ENCODE peak calls at places on chromosomes 2 and 18, in eight cellular contexts. J is psoas muscle, E is spleen, F is choroid plexus epithelial cell, L is tibial artery, Y is chondrocyte, W is HCT116, A is fibroblast of pulmonary artery. G is an unnamed sample.

GRCh38 chr18:50104421-50104820 is 90.5 kb downstream of the MYO5B start:
- DNase-seq in E (no peak), L (no peak), A (no peak), J (no peak), Y (no peak), W (no peak), F (no peak), G (no peak)

GRCh38 chr18:61154866-61155265 is 178.4 kb upstream of the CDH20 start:
- DNase-seq in W (no peak), E (no peak), Y (no peak), J (no peak), A (no peak), L (no peak), F (no peak), G (no peak)

GRCh38 chr18:30132959-30133358 is 909.6 kb downstream of the DSC3 start:
- DNase-seq in A (peak), E (no peak), J (no peak), Y (no peak), F (no peak), L (no peak), W (no peak), G (no peak)

GRCh38 chr2:204477358-204477950 is 67.8 kb upstream of the PARD3B start:
- DNase-seq in J (no peak), L (no peak), A (peak), Y (no peak), W (no peak), F (peak), E (no peak), G (no peak)

GRCh38 chr2:37268111-37268510 is 36.7 kb downstream of the NDUFAF7 start:
- DNase-seq in Y (no peak), J (no peak), L (no peak), E (no peak), F (no peak), W (no peak), A (no peak), G (no peak)

GRCh38 chr2:110116033-110116710 is 550 bp upstream of the MALL start:
- DNase-seq in W (peak), A (peak), F (peak), Y (no peak), J (no peak), E (no peak), L (peak), G (peak)

GRCh38 chr2:63614448-63614968 is 25.7 kb downstream of the MDH1 start:
- DNase-seq in L (no peak), E (no peak), W (peak), Y (no peak), F (peak), A (peak), J (no peak), G (no peak)

GRCh38 chr18:54877076-54877475 is 48.8 kb downstream of the RAB27B start:
- DNase-seq in F (peak), L (no peak), J (no peak), E (no peak), Y (no peak), A (no peak), W (no peak), G (no peak)

GRCh38 chr18:31977270-31977872 is 34.4 kb upstream of the TRAPPC8 start:
- DNase-seq in L (no peak), E (no peak), A (peak), F (peak), J (no peak), W (peak), Y (no peak), G (no peak)

GRCh38 chr2:226060228-226060627 is 660.7 kb downstream of the NYAP2 start:
- DNase-seq in Y (no peak), A (no peak), L (no peak), J (no peak), W (no peak), E (no peak), F (peak), G (no peak)

GRCh38 chr2:157052685-157053224 is 204.8 kb upstream of the GALNT5 start:
- DNase-seq in E (no peak), J (no peak), A (peak), Y (no peak), F (peak), W (peak), L (no peak), G (no peak)

GRCh38 chr2:39119732-39120520 is 925 bp downstream of the SOS1 start:
- DNase-seq in F (peak), A (peak), E (no peak), W (no peak), Y (no peak), J (peak), L (peak), G (peak)

GRCh38 chr2:77939370-77939769 is 417.2 kb upstream of the LRRTM4 start:
- DNase-seq in E (no peak), J (no peak), W (no peak), Y (no peak), L (no peak), A (no peak), F (no peak), G (no peak)

GRCh38 chr2:23238011-23238657 is 146.8 kb upstream of the KLHL29 start:
- DNase-seq in A (no peak), F (no peak), W (no peak), J (no peak), L (no peak), E (no peak), Y (no peak), G (no peak)

GRCh38 chr2:3470166-3470651 is 49.1 kb downstream of the ADI1 start:
- DNase-seq in F (peak), L (peak), A (peak), Y (peak), J (peak), E (peak), W (no peak), G (no peak)

GRCh38 chr2:113854970-113855740 is 34.7 kb upstream of the ACTR3 start:
- DNase-seq in Y (no peak), L (no peak), A (no peak), W (no peak), E (no peak), J (no peak), F (no peak), G (no peak)

GRCh38 chr2:55802067-55802466 is 108.4 kb upstream of the PNPT1 start:
- DNase-seq in F (no peak), Y (no peak), E (no peak), A (no peak), L (no peak), W (no peak), J (no peak), G (no peak)

GRCh38 chr2:64470921-64471320 is 17.0 kb downstream of the LGALSL start:
- DNase-seq in E (no peak), W (no peak), F (no peak), J (no peak), A (no peak), Y (no peak), L (no peak), G (no peak)

GRCh38 chr2:70891572-70892356 is 43.9 kb upstream of the ATP6V1B1 start:
- DNase-seq in Y (no peak), F (no peak), L (no peak), E (no peak), A (no peak), W (no peak), J (no peak), G (no peak)

GRCh38 chr2:59029058-59029457 is 787.9 kb upstream of the FANCL start:
- DNase-seq in A (no peak), Y (no peak), J (peak), F (no peak), W (no peak), L (no peak), E (no peak), G (no peak)
- TF ChIP-seq CTCF in A (no peak), Y (no peak), J (no peak), F (no peak), W (no peak), L (no peak), E (no peak), G (no peak)

GRCh38 chr2:172451923-172452322 is 24.5 kb downstream of the ITGA6 start:
- DNase-seq in J (no peak), E (no peak), L (no peak), W (no peak), A (no peak), Y (no peak), F (no peak), G (no peak)
- TF ChIP-seq CTCF in J (no peak), E (no peak), L (no peak), W (no peak), A (no peak), Y (no peak), F (no peak), G (no peak)

GRCh38 chr2:75634945-75635344 is 11.6 kb upstream of the MRPL19 start:
- DNase-seq in E (no peak), A (no peak), J (no peak), W (no peak), Y (no peak), L (no peak), F (no peak), G (no peak)

GRCh38 chr2:75633620-75634019 is 13.0 kb upstream of the MRPL19 start:
- DNase-seq in Y (no peak), J (no peak), E (no peak), A (no peak), W (no peak), L (no peak), F (no peak), G (no peak)

GRCh38 chr2:75641587-75641986 is 5.0 kb upstream of the MRPL19 start:
- DNase-seq in L (no peak), J (peak), F (no peak), E (no peak), Y (no peak), A (peak), W (no peak), G (no peak)

GRCh38 chr2:75640621-75641121 is 5.9 kb upstream of the MRPL19 start:
- DNase-seq in A (peak), E (peak), W (peak), F (peak), J (peak), L (peak), Y (no peak), G (peak)

DNA sequence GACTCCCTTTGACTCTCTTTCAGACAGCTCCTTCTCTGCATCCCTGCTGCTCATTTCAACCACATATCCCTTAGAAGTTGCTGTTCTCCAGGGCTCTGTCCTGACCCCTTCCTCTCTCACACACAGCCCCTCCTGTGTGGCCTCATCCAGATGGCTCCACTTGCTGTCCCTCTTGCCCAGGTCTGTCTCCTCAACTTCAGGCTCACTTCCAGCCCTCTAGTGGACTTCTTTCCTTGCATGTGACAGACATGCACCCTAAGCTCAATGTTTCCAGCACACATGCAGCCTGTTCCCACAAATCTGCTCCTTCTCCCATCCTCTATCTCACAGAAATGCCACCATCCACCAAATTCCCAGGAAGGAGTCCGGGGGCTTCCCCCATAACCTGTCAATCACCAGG is 9.0 kb upstream of the MRPL19 start:
- DNase-seq in W (no peak), J (no peak), A (no peak), L (no peak), F (no peak), E (no peak), Y (no peak), G (no peak)
- TF ChIP-seq CTCF in W (no peak), J (no peak), A (no peak), L (no peak), F (peak), E (no peak), Y (no peak), G (no peak)

GRCh38 chr2:212858496-212858895 is 292.9 kb downstream of the IKZF2 start:
- DNase-seq in Y (no peak), L (no peak), J (no peak), W (no peak), E (no peak), F (no peak), A (no peak), G (no peak)

GRCh38 chr2:212864186-212864585 is 287.2 kb downstream of the IKZF2 start:
- DNase-seq in F (no peak), W (no peak), J (no peak), E (no peak), L (no peak), Y (no peak), A (no peak), G (no peak)

DNA sequence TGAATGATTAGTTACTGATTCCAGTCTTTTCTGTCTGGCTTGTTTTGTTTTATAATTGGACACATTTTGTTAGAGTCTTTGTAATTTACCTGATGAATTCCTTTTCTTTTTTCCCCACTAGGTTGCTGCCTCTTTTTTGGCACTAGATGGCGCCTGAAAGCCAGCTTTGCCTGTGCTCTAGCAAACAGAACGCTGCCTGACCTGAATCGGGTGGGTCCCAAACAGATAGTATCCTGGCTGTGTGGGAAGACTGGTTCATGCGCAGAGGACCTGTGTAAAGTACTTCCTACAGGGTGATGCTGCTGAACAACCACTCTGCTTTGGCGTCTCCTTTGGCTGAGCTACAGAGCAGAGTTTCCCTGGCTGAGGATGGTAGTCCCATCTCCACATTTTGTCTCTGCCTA is 288.2 kb downstream of the IKZF2 start:
- DNase-seq in J (no peak), L (no peak), F (peak), W (peak), E (peak), A (peak), Y (no peak), G (peak)
- TF ChIP-seq CTCF in J (peak), L (peak), F (peak), W (peak), E (peak), A (peak), Y (peak), G (peak)

GRCh38 chr2:153873062-153874048 is 1.6 kb downstream of the GALNT13 start:
- DNase-seq in F (no peak), J (no peak), W (no peak), L (no peak), A (no peak), Y (peak), E (peak), G (no peak)

GRCh38 chr2:153866595-153866994 is 5.1 kb upstream of the GALNT13 start:
- DNase-seq in W (no peak), A (no peak), J (no peak), Y (no peak), L (no peak), E (no peak), F (no peak), G (no peak)

GRCh38 chr2:153872311-153873061 is 764 bp downstream of the GALNT13 start:
- DNase-seq in W (no peak), L (no peak), Y (no peak), A (no peak), J (no peak), F (no peak), E (peak), G (no peak)

GRCh38 chr2:153871231-153872221 is at the start of gene GALNT13:
- DNase-seq in Y (peak), W (no peak), F (peak), J (no peak), E (peak), A (peak), L (peak), G (peak)

GRCh38 chr2:153870308-153870707 is 1.4 kb upstream of the GALNT13 start:
- DNase-seq in E (no peak), W (no peak), A (no peak), J (no peak), Y (no peak), L (no peak), F (no peak), G (no peak)
- TF ChIP-seq CTCF in E (no peak), W (peak), A (no peak), J (no peak), Y (peak), L (no peak), F (no peak), G (no peak)

G was measured in GM13976.